ENCODE peak calls at places on chromosomes 3 and 15, in seven cellular contexts. F is cardiac muscle cell, D is Caco-2, X is uterus, J is fibroblast of villous mesenchyme, S is lower leg skin, H is MM.1S. N is an unnamed sample.

GRCh38 chr15:41888662-41889253 is 5.1 kb downstream of the SPTBN5 start:
- DNase-seq in F (no peak), D (no peak), X (no peak), J (no peak), S (no peak), H (no peak), N (peak; percentile 21)

GRCh38 chr15:64544450-64544849 is 84.1 kb downstream of the ZNF609 start:
- DNase-seq in F (peak; percentile 39), D (no peak), X (no peak), J (no peak), S (no peak), H (no peak), N (no peak)

GRCh38 chr15:75921732-75922703 is 18.3 kb downstream of the FBXO22 start:
- DNase-seq in F (peak; percentile 84), D (peak; percentile 62), X (peak; percentile 17), J (peak; percentile 98), S (peak; percentile 68), H (no peak), N (peak; percentile 38)

GRCh38 chr15:92541197-92542190 is 114.1 kb downstream of the FAM174B start:
- DNase-seq in F (no peak), D (no peak), X (no peak), J (no peak), S (peak; percentile 28), H (no peak), N (no peak)

GRCh38 chr15:37108725-37109124 is 8.4 kb upstream of the MEIS2 start:
- DNase-seq in F (no peak), D (no peak), X (no peak), J (no peak), S (no peak), H (no peak), N (no peak)

GRCh38 chr15:58065011-58065444 is 483 bp downstream of the ALDH1A2 start:
- DNase-seq in F (peak; percentile 37), D (no peak), X (peak; percentile 44), J (peak; percentile 12), S (no peak), H (no peak), N (no peak)

GRCh38 chr3:42753757-42754156 is 19.3 kb downstream of the CCDC13 start:
- DNase-seq in F (no peak), D (no peak), X (no peak), J (no peak), S (no peak), H (no peak), N (no peak)

GRCh38 chr3:58888087-58888486 is 161.7 kb downstream of the CFAP20DC start:
- DNase-seq in F (no peak), D (no peak), X (no peak), J (no peak), S (no peak), H (no peak), N (no peak)

GRCh38 chr15:66835558-66835878 is 133.5 kb downstream of the SMAD6 start:
- DNase-seq in F (peak; percentile 31), D (no peak), X (no peak), J (peak; percentile 38), S (no peak), H (no peak), N (peak; percentile 68)

GRCh38 chr3:197356741-197357140 is 58.3 kb upstream of the DLG1 start:
- DNase-seq in F (no peak), D (no peak), X (no peak), J (no peak), S (no peak), H (no peak), N (no peak)
- TF ChIP-seq CTCF in F (no peak), D (no peak), X (no peak), J (no peak), S (no peak), H (no peak), N (no peak)

DNA sequence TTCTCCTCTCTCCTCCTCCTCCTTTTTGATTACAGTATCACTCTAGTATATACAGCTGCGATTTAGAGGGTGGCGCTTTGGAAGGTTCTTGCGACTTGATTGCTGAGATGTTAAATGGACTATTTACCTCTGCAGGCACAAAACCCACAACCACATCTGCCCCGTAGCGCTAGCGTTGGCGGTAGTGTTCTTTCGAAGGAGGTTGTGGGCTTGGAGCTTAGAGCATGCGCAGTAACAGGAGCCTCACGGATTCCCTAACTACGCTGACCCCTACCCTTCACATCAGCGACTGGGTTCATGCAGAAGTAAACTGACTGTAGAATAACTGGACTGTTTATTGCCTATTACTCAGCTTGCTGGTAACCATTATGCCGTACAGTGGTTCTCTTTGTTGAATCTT is 58.0 kb downstream of the CGGBP1 start:
- DNase-seq in F (peak; percentile 43), D (no peak), X (no peak), J (peak; percentile 11), S (no peak), H (no peak), N (no peak)
- H3K4me3 ChIP-seq in F (peak overlapping the region; percentile 11), D (peak overlapping the region; percentile 13), X (no peak overlapping the region), J (no peak overlapping the region), S (no peak overlapping the region), H (no peak overlapping the region), N (no peak overlapping the region)

DNA sequence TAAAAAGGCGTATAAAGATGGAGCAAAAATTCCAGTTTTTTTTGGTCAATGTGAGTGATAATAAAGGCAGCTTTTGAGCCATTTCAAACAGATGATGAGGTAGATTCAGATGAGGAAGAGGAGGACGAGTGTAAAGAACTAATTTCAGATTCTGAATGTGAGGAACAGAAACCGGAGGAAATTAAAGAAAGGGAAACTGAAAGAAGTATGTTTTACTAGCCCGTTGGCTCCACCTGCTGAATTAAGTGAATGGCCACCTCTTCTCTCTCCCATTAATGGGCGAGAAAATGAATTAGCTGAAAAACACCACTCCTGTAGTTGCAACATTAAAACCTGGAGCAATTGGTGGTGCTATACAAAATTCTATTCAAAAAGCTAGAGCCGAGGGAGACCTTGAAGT is 55.4 kb downstream of the CYP19A1 start:
- DNase-seq in F (no peak), D (no peak), X (no peak), J (no peak), S (no peak), H (peak; percentile 69), N (peak; percentile 50)
- TF ChIP-seq CTCF in F (no peak), D (no peak), X (no peak), J (peak; percentile 7), S (no peak), H (peak; percentile 52), N (peak; percentile 26)

GRCh38 chr3:108218811-108219210 is 3.4 kb downstream of the IFT57 start:
- DNase-seq in F (peak; percentile 56), D (no peak), X (no peak), J (peak; percentile 32), S (no peak), H (no peak), N (no peak)
- H3K4me3 ChIP-seq in F (no peak overlapping the region), D (no peak overlapping the region), X (no peak overlapping the region), J (no peak overlapping the region), S (no peak overlapping the region), H (no peak overlapping the region), N (no peak overlapping the region)

GRCh38 chr3:31370093-31370666 is 162.5 kb upstream of the STT3B start:
- DNase-seq in F (no peak), D (no peak), X (no peak), J (no peak), S (no peak), H (no peak), N (no peak)

GRCh38 chr3:31369637-31370036 is 163.1 kb upstream of the STT3B start:
- DNase-seq in F (peak; percentile 43), D (no peak), X (no peak), J (peak; percentile 18), S (no peak), H (no peak), N (no peak)

GRCh38 chr3:31364188-31364587 is 168.5 kb upstream of the STT3B start:
- DNase-seq in F (no peak), D (no peak), X (no peak), J (no peak), S (no peak), H (no peak), N (no peak)

GRCh38 chr3:31361391-31362273 is 171.1 kb upstream of the STT3B start:
- DNase-seq in F (peak; percentile 69), D (no peak), X (no peak), J (peak; percentile 72), S (no peak), H (no peak), N (no peak)

GRCh38 chr3:31364711-31365110 is 168.0 kb upstream of the STT3B start:
- DNase-seq in F (peak; percentile 52), D (no peak), X (no peak), J (peak; percentile 13), S (no peak), H (no peak), N (no peak)
- TF ChIP-seq CTCF in F (peak; percentile 17), D (no peak), X (no peak), J (no peak), S (no peak), H (peak; percentile 9), N (no peak)